ENCODE peak calls at places on chromosomes 13 and 19, in nine cellular contexts. F, Z, G, T, R, V, B, J and Y are unnamed samples.

GRCh38 chr13:36880961-36881360 is 39.1 kb downstream of the SMAD9 start:
- DNase-seq in F (no peak), Z (no peak), G (no peak), T (no peak), R (no peak), V (peak; percentile 15), B (no peak), J (peak; percentile 22), Y (no peak)

GRCh38 chr19:54165222-54165621 is 5.7 kb upstream of the LENG1 start:
- DNase-seq in F (no peak), Z (no peak), G (no peak), T (no peak), R (no peak), V (no peak), B (no peak), J (no peak), Y (no peak)

GRCh38 chr19:3369337-3370213 is 3.2 kb downstream of the NFIC start:
- DNase-seq in F (peak; percentile 72), Z (peak; percentile 84), G (peak; percentile 77), T (no peak), R (peak; percentile 59), V (peak; percentile 63), B (peak; percentile 47), J (peak; percentile 53), Y (no peak)

GRCh38 chr19:39677931-39678889 is 22.5 kb downstream of the LGALS16 start:
- DNase-seq in F (peak; percentile 73), Z (no peak), G (peak; percentile 44), T (no peak), R (peak; percentile 74), V (peak; percentile 39), B (no peak), J (no peak), Y (no peak)

GRCh38 chr19:49746206-49746958 is 16.7 kb downstream of the TSKS start:
- DNase-seq in F (no peak), Z (peak; percentile 83), G (peak; percentile 69), T (no peak), R (peak; percentile 46), V (no peak), B (peak; percentile 42), J (peak; percentile 86), Y (peak; percentile 33)

GRCh38 chr19:4997297-4997696 is 28.4 kb downstream of the KDM4B start:
- DNase-seq in F (no peak), Z (no peak), G (no peak), T (no peak), R (no peak), V (no peak), B (no peak), J (no peak), Y (no peak)

GRCh38 chr13:45367358-45367757 is 26.4 kb upstream of the TPT1 start:
- DNase-seq in F (peak; percentile 64), Z (peak; percentile 88), G (peak; percentile 77), T (peak; percentile 72), R (peak; percentile 93), V (peak; percentile 94), B (peak; percentile 82), J (peak; percentile 65), Y (peak; percentile 72)

GRCh38 chr19:16463991-16464575 is 7.7 kb downstream of the EPS15L1 start:
- DNase-seq in F (no peak), Z (no peak), G (no peak), T (no peak), R (no peak), V (peak; percentile 64), B (no peak), J (peak; percentile 29), Y (peak; percentile 68)

GRCh38 chr13:75704942-75705320 is 68.8 kb downstream of the LMO7 start:
- DNase-seq in F (peak; percentile 62), Z (no peak), G (peak; percentile 67), T (peak; percentile 73), R (peak; percentile 74), V (no peak), B (peak; percentile 81), J (no peak), Y (no peak)

GRCh38 chr13:79692846-79693245 is 211.9 kb downstream of the NDFIP2 start:
- DNase-seq in F (no peak), Z (no peak), G (no peak), T (no peak), R (no peak), V (no peak), B (no peak), J (no peak), Y (no peak)

GRCh38 chr19:42252365-42253244 is 2.3 kb downstream of the ERF start:
- DNase-seq in F (no peak), Z (peak; percentile 81), G (peak; percentile 60), T (peak; percentile 56), R (no peak), V (peak; percentile 68), B (no peak), J (peak; percentile 68), Y (no peak)

GRCh38 chr13:43916828-43917227 is 37.1 kb downstream of the LACC1 start:
- DNase-seq in F (no peak), Z (no peak), G (no peak), T (no peak), R (no peak), V (no peak), B (no peak), J (no peak), Y (no peak)

GRCh38 chr13:97226788-97227627 is 4.9 kb downstream of the MBNL2 start:
- DNase-seq in F (no peak), Z (no peak), G (no peak), T (no peak), R (no peak), V (no peak), B (peak; percentile 74), J (peak; percentile 59), Y (no peak)

GRCh38 chr13:88014527-88014926 is 343.4 kb downstream of the SLITRK5 start:
- DNase-seq in F (no peak), Z (no peak), G (no peak), T (no peak), R (no peak), V (no peak), B (no peak), J (peak; percentile 24), Y (no peak)

GRCh38 chr13:98222081-98222554 is 45.0 kb upstream of the RNF113B start:
- DNase-seq in F (peak; percentile 31), Z (no peak), G (no peak), T (no peak), R (peak; percentile 30), V (peak; percentile 77), B (peak; percentile 29), J (peak; percentile 41), Y (no peak)

GRCh38 chr13:45224181-45224580 is 23.3 kb upstream of the KCTD4 start:
- DNase-seq in F (no peak), Z (no peak), G (no peak), T (no peak), R (no peak), V (peak; percentile 55), B (no peak), J (no peak), Y (no peak)

GRCh38 chr13:35824395-35824794 is 306.8 kb downstream of the DCLK1 start:
- DNase-seq in F (no peak), Z (no peak), G (no peak), T (no peak), R (no peak), V (no peak), B (no peak), J (no peak), Y (no peak)
- H3K4me1 ChIP-seq in F (no peaks in the 10 kb centered on the region), Z (no peaks in the 10 kb centered on the region), G (no peaks in the 10 kb centered on the region), T (no peaks in the 10 kb centered on the region), R (no peaks in the 10 kb centered on the region), V (no peaks in the 10 kb centered on the region), B (no peaks in the 10 kb centered on the region), J (no peaks in the 10 kb centered on the region), Y (no peaks in the 10 kb centered on the region)

DNA sequence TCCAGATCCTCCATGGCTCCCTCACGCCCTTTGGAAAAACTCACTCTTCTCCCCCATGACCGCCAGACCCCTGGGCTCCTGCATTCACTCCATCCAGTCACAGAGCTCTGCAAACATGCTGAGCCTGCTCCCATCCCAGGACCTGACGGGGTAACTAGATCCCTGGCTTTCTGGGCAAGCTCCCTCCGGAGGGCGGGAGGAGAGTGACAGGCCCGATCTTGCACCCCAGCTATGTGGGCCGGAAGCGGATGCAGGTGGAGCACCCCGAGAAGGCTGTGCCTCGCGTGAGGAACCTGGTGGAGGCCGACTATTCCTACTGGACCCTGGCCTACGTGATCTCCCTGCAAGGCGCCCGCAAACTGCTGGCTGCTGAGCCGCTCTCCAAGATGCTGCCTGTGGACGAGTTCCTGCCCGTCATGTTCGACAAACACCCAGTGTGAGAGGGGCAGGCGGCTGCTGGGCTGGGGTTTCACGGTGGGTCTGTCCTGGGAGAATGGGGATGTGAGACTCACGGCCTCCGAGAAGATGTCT is 25.1 kb downstream of the COLGALT1 start:
- DNase-seq in F (no peak), Z (no peak), G (no peak), T (no peak), R (no peak), V (no peak), B (no peak), J (no peak), Y (no peak)
- TF ChIP-seq CTCF in F (no peak), Z (no peak), G (no peak), T (no peak), R (peak; percentile 21), V (no peak), B (no peak), J (no peak), Y (no peak)

DNA sequence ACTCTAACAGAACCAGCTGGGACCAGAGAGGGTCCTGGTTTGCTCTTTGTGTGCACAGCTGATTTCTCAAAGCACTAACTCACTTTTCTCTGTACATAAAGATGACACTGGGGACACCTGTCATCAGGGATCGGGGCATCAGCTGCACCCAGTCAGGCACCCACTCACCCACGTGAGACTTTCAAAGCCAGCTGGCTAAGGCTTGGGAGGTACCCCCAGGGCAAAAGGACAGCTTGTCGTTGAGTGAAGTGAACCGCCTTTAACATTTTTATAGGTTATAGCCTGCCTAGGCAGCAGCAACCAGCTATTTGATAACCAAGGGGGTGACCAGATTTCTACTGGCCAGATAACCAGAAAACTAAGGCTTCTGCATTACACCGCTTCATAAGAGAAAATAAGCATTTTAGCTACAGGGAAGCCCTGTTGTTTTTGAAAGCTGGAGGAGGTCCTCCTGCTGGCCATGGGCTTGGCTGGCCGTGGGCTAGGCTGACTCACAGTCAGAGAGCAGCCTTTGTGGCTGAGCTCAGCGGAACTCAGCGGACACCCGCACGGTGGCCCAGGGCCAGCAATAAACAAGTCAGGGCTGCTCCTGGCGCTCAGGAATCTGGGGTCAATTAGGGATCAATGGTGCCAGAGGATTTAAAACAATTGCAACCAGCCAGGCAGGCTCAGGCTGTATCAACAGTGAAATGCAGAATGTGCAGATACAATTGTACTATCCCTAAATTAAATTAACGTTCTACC is 57.1 kb downstream of the ALOX5AP start:
- DNase-seq in F (peak; percentile 82), Z (peak; percentile 80), G (peak; percentile 83), T (peak; percentile 66), R (peak; percentile 91), V (peak; percentile 94), B (peak; percentile 47), J (peak; percentile 96), Y (peak; percentile 12)
- H3K4me3 ChIP-seq in F (no peak overlapping the region), Z (no peak overlapping the region), G (no peak overlapping the region), T (no peak overlapping the region), R (no peak overlapping the region), V (no peak overlapping the region), B (no peak overlapping the region), J (no peak overlapping the region), Y (no peak overlapping the region)

DNA sequence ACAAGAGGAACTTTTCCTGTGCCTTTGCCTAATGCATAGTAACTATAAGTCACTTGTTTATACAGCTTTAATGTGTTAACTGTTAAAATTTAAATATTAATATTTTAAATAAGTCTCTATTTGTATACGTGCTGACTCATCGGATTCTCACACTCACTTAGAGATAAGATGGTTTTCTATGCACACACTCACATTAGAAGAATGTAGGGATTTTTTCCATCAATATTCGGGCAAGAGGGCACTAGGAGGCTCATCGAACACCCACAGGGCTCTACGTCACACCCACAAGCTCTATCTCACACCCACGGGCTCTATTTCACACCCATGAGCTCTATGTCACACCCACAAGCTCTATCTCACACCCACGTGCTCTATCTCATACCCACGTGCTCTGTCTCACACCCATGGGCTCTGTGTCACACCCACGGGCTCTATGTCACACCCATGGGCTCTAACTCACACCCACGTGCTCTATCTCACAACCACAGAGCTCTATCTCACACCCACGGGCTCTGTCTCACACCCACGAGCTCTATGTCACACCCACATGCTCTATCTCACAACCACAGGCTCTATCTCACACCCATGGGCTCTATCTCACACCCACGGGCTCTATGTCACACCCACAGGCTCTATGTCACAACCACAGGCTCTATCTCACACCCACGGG is 73.4 kb downstream of the COL4A2 start:
- DNase-seq in F (no peak), Z (no peak), G (no peak), T (no peak), R (peak; percentile 74), V (peak; percentile 98), B (no peak), J (peak; percentile 79), Y (no peak)
- H3K4me1 ChIP-seq in F (no peaks in the 10 kb centered on the region), Z (peaks cover 17% of the 10 kb centered on the region), G (no peaks in the 10 kb centered on the region), T (no peaks in the 10 kb centered on the region), R (peaks cover 39% of the 10 kb centered on the region), V (peaks cover 32% of the 10 kb centered on the region), B (no peaks in the 10 kb centered on the region), J (peaks cover 17% of the 10 kb centered on the region), Y (peaks cover 11% of the 10 kb centered on the region)